ENCODE peak calls at places on chromosomes 5 and 9, in nine cellular contexts. C, E, T, B, L, Q, K, G and X are unnamed samples.

GRCh38 chr5:56440871-56441740 is 208.0 kb upstream of the ANKRD55 start:
- DNase-seq in C (no peak), E (peak; percentile 89), T (no peak), B (no peak), L (no peak), Q (no peak), K (no peak), G (no peak), X (no peak)

GRCh38 chr5:147487031-147487750 is 22.7 kb downstream of the DPYSL3 start:
- DNase-seq in C (no peak), E (no peak), T (no peak), B (no peak), L (no peak), Q (no peak), K (peak; percentile 77), G (no peak), X (no peak)

GRCh38 chr5:15499528-15500325 is at the start of gene FBXL7:
- DNase-seq in C (no peak), E (peak; percentile 61), T (peak; percentile 84), B (peak; percentile 88), L (peak; percentile 61), Q (peak; percentile 84), K (peak; percentile 81), G (peak; percentile 94), X (no peak)

GRCh38 chr5:176806137-176806536 is 4.2 kb upstream of the UNC5A start:
- DNase-seq in C (no peak), E (no peak), T (no peak), B (no peak), L (no peak), Q (peak; percentile 38), K (peak; percentile 16), G (no peak), X (no peak)

GRCh38 chr9:127086771-127087170 is 35.7 kb downstream of the ANGPTL2 start:
- DNase-seq in C (no peak), E (no peak), T (no peak), B (no peak), L (no peak), Q (no peak), K (no peak), G (no peak), X (no peak)

GRCh38 chr5:92907914-92908606 is 673.0 kb downstream of the NR2F1-AS1 start:
- DNase-seq in C (no peak), E (no peak), T (no peak), B (no peak), L (no peak), Q (no peak), K (peak; percentile 79), G (no peak), X (no peak)

GRCh38 chr5:3167473-3167872 is 416.0 kb upstream of the IRX2 start:
- DNase-seq in C (no peak), E (no peak), T (no peak), B (no peak), L (no peak), Q (no peak), K (no peak), G (no peak), X (no peak)

GRCh38 chr5:173463207-173463606 is 135.0 kb upstream of the STC2 start:
- DNase-seq in C (no peak), E (no peak), T (no peak), B (no peak), L (no peak), Q (no peak), K (no peak), G (no peak), X (no peak)

GRCh38 chr5:127042593-127042992 is 12.2 kb upstream of the MARCHF3 start:
- DNase-seq in C (no peak), E (no peak), T (no peak), B (no peak), L (no peak), Q (no peak), K (peak; percentile 53), G (no peak), X (peak; percentile 36)

GRCh38 chr5:42995152-42995751 is 44.9 kb downstream of the ANXA2R start:
- DNase-seq in C (no peak), E (no peak), T (no peak), B (no peak), L (no peak), Q (no peak), K (no peak), G (no peak), X (no peak)

GRCh38 chr5:170332058-170332457 is 34.5 kb upstream of the LCP2 start:
- DNase-seq in C (no peak), E (no peak), T (no peak), B (no peak), L (no peak), Q (no peak), K (no peak), G (no peak), X (no peak)

GRCh38 chr9:131469369-131469768 is 33.3 kb upstream of the POMT1 start:
- DNase-seq in C (no peak), E (no peak), T (no peak), B (no peak), L (no peak), Q (no peak), K (no peak), G (no peak), X (no peak)

GRCh38 chr9:113675475-113675941 is 200.6 kb upstream of the ZNF618 start:
- DNase-seq in C (no peak), E (no peak), T (peak; percentile 31), B (peak; percentile 85), L (no peak), Q (peak; percentile 83), K (peak; percentile 99), G (no peak), X (peak; percentile 52)

GRCh38 chr9:20349568-20349967 is 272.7 kb downstream of the MLLT3 start:
- DNase-seq in C (no peak), E (no peak), T (no peak), B (no peak), L (no peak), Q (no peak), K (no peak), G (no peak), X (no peak)

DNA sequence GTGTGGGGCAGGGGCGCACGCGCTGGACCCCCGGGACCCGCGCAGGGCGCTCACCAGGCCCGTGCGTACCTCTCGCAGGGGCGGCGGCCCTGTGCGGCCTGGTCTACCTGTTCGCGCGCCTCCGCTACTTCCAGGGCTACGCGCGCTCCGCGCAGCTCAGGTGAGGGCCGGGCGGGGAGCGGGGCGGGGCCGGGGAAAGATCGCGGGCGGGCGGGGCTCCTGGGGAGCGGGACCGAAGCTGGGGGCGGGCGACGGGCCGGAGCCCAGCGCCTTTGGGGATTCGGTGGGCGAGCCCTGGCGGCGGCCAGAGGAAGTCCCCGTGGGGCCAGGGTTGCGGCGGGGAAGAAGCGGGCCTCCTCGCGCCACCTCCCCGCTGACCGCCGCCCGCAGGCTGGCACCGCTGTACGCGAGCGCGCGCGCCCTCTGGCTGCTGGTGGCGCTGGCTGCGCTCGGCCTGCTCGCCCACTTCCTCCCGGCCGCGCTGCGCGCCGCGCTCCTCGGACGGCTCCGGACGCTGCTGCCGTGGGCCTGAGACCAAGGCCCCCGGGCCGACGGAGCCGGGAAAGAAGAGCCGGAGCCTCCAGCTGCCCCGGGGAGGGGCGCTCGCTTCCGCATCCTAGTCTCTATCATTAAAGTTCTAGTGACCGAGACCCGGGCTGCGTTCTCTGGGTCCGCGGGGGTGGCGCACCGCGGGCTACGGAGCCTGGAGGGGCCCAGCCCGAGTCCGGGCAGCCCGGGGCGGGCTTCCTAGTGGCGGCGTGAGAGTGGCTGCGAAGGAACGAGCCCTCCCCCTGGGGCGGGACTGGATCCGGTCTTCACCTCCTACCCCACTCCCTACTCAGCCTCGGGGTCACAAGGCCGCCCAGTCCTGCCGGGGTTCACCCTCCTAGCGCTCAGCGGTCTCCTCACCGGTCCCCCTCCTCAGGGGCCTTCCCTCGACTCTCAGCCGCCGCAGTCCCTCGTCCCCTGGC is 2.4 kb downstream of the LTC4S start:
- DNase-seq in C (no peak), E (peak; percentile 84), T (peak; percentile 82), B (peak; percentile 78), L (peak; percentile 92), Q (peak; percentile 82), K (peak; percentile 78), G (peak; percentile 97), X (peak; percentile 89)
- TF ChIP-seq POLR2A in C (peak; percentile 76), E (peak; percentile 28), T (no peak), B (peak; percentile 61), L (peak; percentile 28), Q (peak; percentile 26), K (peak; percentile 61), G (no peak), X (no peak)

GRCh38 chr9:128159784-128160602 is at the start of gene BBLN:
- DNase-seq in C (peak; percentile 88), E (peak; percentile 92), T (peak; percentile 98), B (peak; percentile 96), L (peak; percentile 98), Q (peak; percentile 98), K (peak; percentile 91), G (peak; percentile 98), X (peak; percentile 96)
- TF ChIP-seq POLR2A in C (peak; percentile 89), E (peak; percentile 69), T (peak; percentile 42), B (peak; percentile 67), L (peak; percentile 59), Q (peak; percentile 86), K (peak; percentile 91), G (no peak), X (peak; percentile 79)

GRCh38 chr5:116612431-116612830 is 37.8 kb upstream of the SEMA6A start:
- DNase-seq in C (no peak), E (no peak), T (no peak), B (no peak), L (no peak), Q (no peak), K (no peak), G (no peak), X (no peak)

GRCh38 chr5:116614603-116614920 is 39.9 kb upstream of the SEMA6A start:
- DNase-seq in C (no peak), E (no peak), T (no peak), B (no peak), L (no peak), Q (no peak), K (no peak), G (no peak), X (no peak)

GRCh38 chr5:116613445-116613844 is 38.8 kb upstream of the SEMA6A start:
- DNase-seq in C (no peak), E (no peak), T (no peak), B (no peak), L (no peak), Q (no peak), K (no peak), G (no peak), X (no peak)
- TF ChIP-seq POLR2A in C (no peak), E (no peak), T (no peak), B (no peak), L (no peak), Q (no peak), K (no peak), G (no peak), X (no peak)

DNA sequence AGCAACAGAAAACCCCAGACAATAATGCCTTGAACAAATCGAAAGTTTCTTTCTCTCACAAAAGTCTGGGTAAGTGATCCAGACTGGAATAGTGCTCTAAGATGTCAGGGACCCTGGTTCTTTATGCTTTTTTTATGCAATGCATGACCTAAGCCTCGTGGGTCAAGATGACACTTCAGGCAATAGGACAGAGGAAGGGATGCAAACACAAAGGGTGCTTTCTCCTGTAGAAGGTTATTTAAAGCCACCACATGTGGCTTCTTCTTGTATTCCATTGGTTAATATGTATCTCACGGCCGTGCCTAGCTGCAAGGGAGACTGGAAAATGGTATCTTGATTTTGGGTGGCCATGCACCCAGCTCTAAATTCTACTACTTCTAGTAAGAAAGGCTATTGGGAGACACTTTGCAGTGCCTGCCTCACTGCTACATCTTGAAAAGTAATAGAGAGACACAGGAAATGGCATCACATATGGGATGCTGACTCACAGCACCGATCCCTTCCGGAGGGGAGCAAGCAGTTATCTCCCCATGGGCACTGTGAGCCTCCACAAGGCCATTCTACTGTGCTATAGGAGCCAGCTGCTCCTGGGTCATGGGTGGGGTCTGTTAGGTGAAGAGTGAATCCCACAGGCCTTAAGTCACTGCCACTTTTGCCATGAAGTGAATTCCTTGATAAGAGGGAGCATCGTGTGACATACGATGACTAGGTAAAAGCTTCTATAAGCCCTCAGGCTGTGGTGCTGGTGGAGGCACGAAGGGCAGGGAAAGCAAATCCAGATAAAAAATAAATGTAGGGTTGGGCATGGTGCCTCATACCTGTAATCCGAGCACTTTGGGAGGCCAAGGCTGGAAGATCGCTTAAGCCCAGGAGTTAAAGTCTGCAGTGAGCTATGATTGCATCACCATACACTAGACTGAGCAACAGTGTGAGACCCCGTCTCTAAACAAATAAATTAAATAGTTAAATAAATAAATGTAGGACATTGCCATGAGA is 32.5 kb upstream of the RAB14 start:
- DNase-seq in C (no peak), E (no peak), T (no peak), B (no peak), L (no peak), Q (peak; percentile 75), K (no peak), G (no peak), X (no peak)
- TF ChIP-seq POLR2A in C (no peak), E (no peak), T (no peak), B (no peak), L (no peak), Q (no peak), K (no peak), G (no peak), X (no peak)